ENCODE peak calls at places on chromosome 21, in five cellular contexts. One of them, this sample, is unnamed.

GRCh38 chr21:27715131-27715530 is 748.2 kb upstream of the ADAMTS5 start:
- DNase-seq in fibroblast of mammary gland: no peak
- DNase-seq in MG63: no peak
- DNase-seq in body of pancreas: no peak
- DNase-seq in left lobe of liver: no peak
- DNase-seq in this sample: no peak

GRCh38 chr21:45410865-45411809 is 6.2 kb downstream of the COL18A1 start:
- DNase-seq in fibroblast of mammary gland: no peak
- DNase-seq in MG63: no peak
- DNase-seq in body of pancreas: peak; percentile 21
- DNase-seq in left lobe of liver: peak; percentile 71
- DNase-seq in this sample: no peak

GRCh38 chr21:45979141-45979631 is 2.4 kb upstream of the COL6A1 start:
- DNase-seq in fibroblast of mammary gland: peak; percentile 75
- DNase-seq in MG63: no peak
- DNase-seq in body of pancreas: peak; percentile 7
- DNase-seq in left lobe of liver: peak; percentile 41
- DNase-seq in this sample: peak; percentile 71

GRCh38 chr21:25639922-25640670 is 1.0 kb downstream of the JAM2 start:
- DNase-seq in fibroblast of mammary gland: no peak
- DNase-seq in MG63: no peak
- DNase-seq in body of pancreas: peak; percentile 15
- DNase-seq in left lobe of liver: no peak
- DNase-seq in this sample: peak; percentile 36

GRCh38 chr21:39083377-39084008 is 99.8 kb downstream of the PSMG1 start:
- DNase-seq in fibroblast of mammary gland: peak; percentile 41
- DNase-seq in MG63: no peak
- DNase-seq in body of pancreas: no peak
- DNase-seq in left lobe of liver: peak; percentile 44
- DNase-seq in this sample: no peak

GRCh38 chr21:26587621-26588260 is 14.7 kb upstream of the CYYR1 start:
- DNase-seq in fibroblast of mammary gland: peak; percentile 89
- DNase-seq in MG63: no peak
- DNase-seq in body of pancreas: no peak
- DNase-seq in left lobe of liver: no peak
- DNase-seq in this sample: peak; percentile 66

GRCh38 chr21:24110846-24111245 is 1496.4 kb downstream of the MRPL39 start:
- DNase-seq in fibroblast of mammary gland: no peak
- DNase-seq in MG63: peak; percentile 57
- DNase-seq in body of pancreas: no peak
- DNase-seq in left lobe of liver: no peak
- DNase-seq in this sample: peak; percentile 11

GRCh38 chr21:45167796-45168222 is 93.4 kb downstream of the ADARB1 start:
- DNase-seq in fibroblast of mammary gland: peak; percentile 71
- DNase-seq in MG63: no peak
- DNase-seq in body of pancreas: no peak
- DNase-seq in left lobe of liver: no peak
- DNase-seq in this sample: no peak

GRCh38 chr21:42675403-42675802 is 22.0 kb downstream of the PDE9A start:
- DNase-seq in fibroblast of mammary gland: no peak
- DNase-seq in MG63: no peak
- DNase-seq in body of pancreas: no peak
- DNase-seq in left lobe of liver: no peak
- DNase-seq in this sample: no peak

GRCh38 chr21:44900559-44901251 is 20.0 kb downstream of the ITGB2 start:
- DNase-seq in fibroblast of mammary gland: no peak
- DNase-seq in MG63: no peak
- DNase-seq in body of pancreas: no peak
- DNase-seq in left lobe of liver: no peak
- DNase-seq in this sample: no peak

GRCh38 chr21:15037095-15037730 is 27.6 kb downstream of the NRIP1 start:
- DNase-seq in fibroblast of mammary gland: no peak
- DNase-seq in MG63: no peak
- DNase-seq in body of pancreas: no peak
- DNase-seq in left lobe of liver: no peak
- DNase-seq in this sample: no peak

GRCh38 chr21:15140321-15141019 is 75.7 kb upstream of the NRIP1 start:
- DNase-seq in fibroblast of mammary gland: no peak
- DNase-seq in MG63: no peak
- DNase-seq in body of pancreas: peak; percentile 92
- DNase-seq in left lobe of liver: peak; percentile 96
- DNase-seq in this sample: no peak

GRCh38 chr21:37753122-37753599 is 163.1 kb downstream of the KCNJ6 start:
- DNase-seq in fibroblast of mammary gland: no peak
- DNase-seq in MG63: no peak
- DNase-seq in body of pancreas: no peak
- DNase-seq in left lobe of liver: no peak
- DNase-seq in this sample: no peak

GRCh38 chr21:27213328-27213727 is 246.4 kb upstream of the ADAMTS5 start:
- DNase-seq in fibroblast of mammary gland: peak; percentile 49
- DNase-seq in MG63: no peak
- DNase-seq in body of pancreas: no peak
- DNase-seq in left lobe of liver: no peak
- DNase-seq in this sample: peak; percentile 39

GRCh38 chr21:31900121-31900895 is 27.5 kb downstream of the HUNK start:
- DNase-seq in fibroblast of mammary gland: no peak
- DNase-seq in MG63: no peak
- DNase-seq in body of pancreas: peak; percentile 93
- DNase-seq in left lobe of liver: peak; percentile 81
- DNase-seq in this sample: no peak

GRCh38 chr21:18840239-18840638 is 436.7 kb upstream of the TMPRSS15 start:
- DNase-seq in fibroblast of mammary gland: no peak
- DNase-seq in MG63: no peak
- DNase-seq in body of pancreas: no peak
- DNase-seq in left lobe of liver: no peak
- DNase-seq in this sample: peak; percentile 10

GRCh38 chr21:23131177-23131576 is 2133.0 kb downstream of the NCAM2 start:
- DNase-seq in fibroblast of mammary gland: no peak
- DNase-seq in MG63: no peak
- DNase-seq in body of pancreas: no peak
- DNase-seq in left lobe of liver: no peak
- DNase-seq in this sample: peak; percentile 18

GRCh38 chr21:41836166-41837015 is 42.8 kb downstream of the PRDM15 start:
- DNase-seq in fibroblast of mammary gland: no peak
- DNase-seq in MG63: no peak
- DNase-seq in body of pancreas: no peak
- DNase-seq in left lobe of liver: no peak
- DNase-seq in this sample: no peak

GRCh38 chr21:16879479-16879878 is 633.4 kb upstream of the CXADR start:
- DNase-seq in fibroblast of mammary gland: no peak
- DNase-seq in MG63: no peak
- DNase-seq in body of pancreas: no peak
- DNase-seq in left lobe of liver: no peak
- DNase-seq in this sample: no peak

GRCh38 chr21:41750051-41750450 is 16.8 kb downstream of the RIPK4 start:
- DNase-seq in fibroblast of mammary gland: no peak
- DNase-seq in MG63: peak; percentile 73
- DNase-seq in body of pancreas: no peak
- DNase-seq in left lobe of liver: no peak
- DNase-seq in this sample: peak; percentile 51

GRCh38 chr21:40852563-40852962 is 5.6 kb upstream of the DSCAM start:
- DNase-seq in fibroblast of mammary gland: no peak
- DNase-seq in MG63: no peak
- DNase-seq in body of pancreas: no peak
- DNase-seq in left lobe of liver: no peak
- DNase-seq in this sample: no peak

GRCh38 chr21:45361033-45361997 is 43.6 kb upstream of the COL18A1 start:
- DNase-seq in fibroblast of mammary gland: no peak
- DNase-seq in MG63: no peak
- DNase-seq in body of pancreas: no peak
- DNase-seq in left lobe of liver: no peak
- DNase-seq in this sample: no peak

GRCh38 chr21:42556960-42557359 is 43.3 kb downstream of the SLC37A1 start:
- DNase-seq in fibroblast of mammary gland: no peak
- DNase-seq in MG63: no peak
- DNase-seq in body of pancreas: peak; percentile 7
- DNase-seq in left lobe of liver: peak; percentile 93
- DNase-seq in this sample: no peak

GRCh38 chr21:24895885-24896734 is 711.2 kb downstream of the MRPL39 start:
- DNase-seq in fibroblast of mammary gland: peak; percentile 7
- DNase-seq in MG63: peak; percentile 3
- DNase-seq in body of pancreas: no peak
- DNase-seq in left lobe of liver: no peak
- DNase-seq in this sample: peak; percentile 48

GRCh38 chr21:37074195-37074510 is 1.1 kb downstream of the TTC3 start:
- DNase-seq in fibroblast of mammary gland: peak; percentile 18
- DNase-seq in MG63: peak; percentile 28
- DNase-seq in body of pancreas: no peak
- DNase-seq in left lobe of liver: no peak
- DNase-seq in this sample: peak; percentile 25

GRCh38 chr21:45465105-45465504 is 60.1 kb downstream of the COL18A1 start:
- DNase-seq in fibroblast of mammary gland: no peak
- DNase-seq in MG63: no peak
- DNase-seq in body of pancreas: no peak
- DNase-seq in left lobe of liver: no peak
- DNase-seq in this sample: no peak

GRCh38 chr21:30882907-30883597 is 1.7 kb upstream of the KRTAP11-1 start:
- DNase-seq in fibroblast of mammary gland: peak; percentile 3
- DNase-seq in MG63: no peak
- DNase-seq in body of pancreas: no peak
- DNase-seq in left lobe of liver: no peak
- DNase-seq in this sample: no peak

GRCh38 chr21:39696620-39697019 is 48.4 kb upstream of the IGSF5 start:
- DNase-seq in fibroblast of mammary gland: peak; percentile 9
- DNase-seq in MG63: no peak
- DNase-seq in body of pancreas: peak; percentile 75
- DNase-seq in left lobe of liver: no peak
- DNase-seq in this sample: no peak

GRCh38 chr21:29849735-29850176 is 90.0 kb downstream of the GRIK1 start:
- DNase-seq in fibroblast of mammary gland: peak; percentile 63
- DNase-seq in MG63: peak; percentile 25
- DNase-seq in body of pancreas: peak; percentile 70
- DNase-seq in left lobe of liver: peak; percentile 60
- DNase-seq in this sample: peak; percentile 54